ENCODE peak calls at places on chromosomes 12 and 14, in seven cellular contexts. One of them, this sample, is unnamed.

GRCh38 chr12:16588812-16589211 is 17.1 kb downstream of the LMO3 start:
- DNase-seq in AG10803: no peak
- DNase-seq in GM04503: no peak
- DNase-seq in NCI-H748 treated with DMSO at 0.1 percent for 48 hours: no peak
- DNase-seq in suprapubic skin: no peak
- DNase-seq in upper lobe of right lung: no peak
- DNase-seq in head of caudate nucleus: no peak
- DNase-seq in this sample: no peak

GRCh38 chr12:104670439-104671406 is 214.0 kb downstream of the CHST11 start:
- DNase-seq in AG10803: no peak
- DNase-seq in GM04503: no peak
- DNase-seq in NCI-H748 treated with DMSO at 0.1 percent for 48 hours: no peak
- DNase-seq in suprapubic skin: no peak
- DNase-seq in upper lobe of right lung: peak; percentile 80
- DNase-seq in head of caudate nucleus: no peak
- DNase-seq in this sample: no peak

GRCh38 chr14:67738740-67739504 is 37.2 kb downstream of the RDH12 start:
- DNase-seq in AG10803: peak; percentile 96
- DNase-seq in GM04503: peak; percentile 86
- DNase-seq in NCI-H748 treated with DMSO at 0.1 percent for 48 hours: no peak
- DNase-seq in suprapubic skin: peak; percentile 86
- DNase-seq in upper lobe of right lung: no peak
- DNase-seq in head of caudate nucleus: peak; percentile 35
- DNase-seq in this sample: no peak

GRCh38 chr12:79194595-79194994 is 330.0 kb downstream of the SYT1 start:
- DNase-seq in AG10803: no peak
- DNase-seq in GM04503: no peak
- DNase-seq in NCI-H748 treated with DMSO at 0.1 percent for 48 hours: no peak
- DNase-seq in suprapubic skin: no peak
- DNase-seq in upper lobe of right lung: no peak
- DNase-seq in head of caudate nucleus: no peak
- DNase-seq in this sample: no peak

GRCh38 chr12:18805516-18806248 is 67.8 kb downstream of the CAPZA3 start:
- DNase-seq in AG10803: no peak
- DNase-seq in GM04503: no peak
- DNase-seq in NCI-H748 treated with DMSO at 0.1 percent for 48 hours: no peak
- DNase-seq in suprapubic skin: no peak
- DNase-seq in upper lobe of right lung: no peak
- DNase-seq in head of caudate nucleus: no peak
- DNase-seq in this sample: no peak

GRCh38 chr12:18430425-18431048 is 169.2 kb downstream of the PIK3C2G start:
- DNase-seq in AG10803: peak; percentile 68
- DNase-seq in GM04503: no peak
- DNase-seq in NCI-H748 treated with DMSO at 0.1 percent for 48 hours: peak; percentile 35
- DNase-seq in suprapubic skin: no peak
- DNase-seq in upper lobe of right lung: no peak
- DNase-seq in head of caudate nucleus: no peak
- DNase-seq in this sample: peak; percentile 30

GRCh38 chr12:110122929-110123328 is 1.2 kb upstream of the IFT81 start:
- DNase-seq in AG10803: no peak
- DNase-seq in GM04503: no peak
- DNase-seq in NCI-H748 treated with DMSO at 0.1 percent for 48 hours: no peak
- DNase-seq in suprapubic skin: no peak
- DNase-seq in upper lobe of right lung: no peak
- DNase-seq in head of caudate nucleus: no peak
- DNase-seq in this sample: no peak

GRCh38 chr12:92952394-92952793 is 23.3 kb upstream of the EEA1 start:
- DNase-seq in AG10803: no peak
- DNase-seq in GM04503: no peak
- DNase-seq in NCI-H748 treated with DMSO at 0.1 percent for 48 hours: no peak
- DNase-seq in suprapubic skin: no peak
- DNase-seq in upper lobe of right lung: no peak
- DNase-seq in head of caudate nucleus: no peak
- DNase-seq in this sample: no peak

GRCh38 chr14:78985668-78986073 is 815.5 kb downstream of the NRXN3 start:
- DNase-seq in AG10803: peak; percentile 39
- DNase-seq in GM04503: no peak
- DNase-seq in NCI-H748 treated with DMSO at 0.1 percent for 48 hours: no peak
- DNase-seq in suprapubic skin: no peak
- DNase-seq in upper lobe of right lung: no peak
- DNase-seq in head of caudate nucleus: no peak
- DNase-seq in this sample: peak; percentile 19

GRCh38 chr12:18284461-18284860 is 23.1 kb downstream of the PIK3C2G start:
- DNase-seq in AG10803: no peak
- DNase-seq in GM04503: no peak
- DNase-seq in NCI-H748 treated with DMSO at 0.1 percent for 48 hours: no peak
- DNase-seq in suprapubic skin: no peak
- DNase-seq in upper lobe of right lung: no peak
- DNase-seq in head of caudate nucleus: no peak
- DNase-seq in this sample: no peak

GRCh38 chr14:68143341-68143807 is 323.8 kb downstream of the RAD51B start:
- DNase-seq in AG10803: peak; percentile 98
- DNase-seq in GM04503: peak; percentile 73
- DNase-seq in NCI-H748 treated with DMSO at 0.1 percent for 48 hours: no peak
- DNase-seq in suprapubic skin: peak; percentile 92
- DNase-seq in upper lobe of right lung: no peak
- DNase-seq in head of caudate nucleus: peak; percentile 20
- DNase-seq in this sample: no peak

GRCh38 chr12:89575405-89575804 is 49.6 kb upstream of the POC1B start:
- DNase-seq in AG10803: peak; percentile 33
- DNase-seq in GM04503: no peak
- DNase-seq in NCI-H748 treated with DMSO at 0.1 percent for 48 hours: no peak
- DNase-seq in suprapubic skin: no peak
- DNase-seq in upper lobe of right lung: no peak
- DNase-seq in head of caudate nucleus: no peak
- DNase-seq in this sample: no peak

GRCh38 chr14:65230287-65230728 is 128.0 kb upstream of the MAX start:
- DNase-seq in AG10803: no peak
- DNase-seq in GM04503: no peak
- DNase-seq in NCI-H748 treated with DMSO at 0.1 percent for 48 hours: peak; percentile 94
- DNase-seq in suprapubic skin: no peak
- DNase-seq in upper lobe of right lung: peak; percentile 73
- DNase-seq in head of caudate nucleus: peak; percentile 79
- DNase-seq in this sample: peak; percentile 68

GRCh38 chr14:96146131-96146771 is 58.4 kb upstream of the BDKRB2 start:
- DNase-seq in AG10803: peak; percentile 95
- DNase-seq in GM04503: peak; percentile 90
- DNase-seq in NCI-H748 treated with DMSO at 0.1 percent for 48 hours: no peak
- DNase-seq in suprapubic skin: no peak
- DNase-seq in upper lobe of right lung: no peak
- DNase-seq in head of caudate nucleus: peak; percentile 52
- DNase-seq in this sample: no peak

GRCh38 chr12:121905746-121906145 is 12.6 kb upstream of the CFAP251 start:
- DNase-seq in AG10803: no peak
- DNase-seq in GM04503: no peak
- DNase-seq in NCI-H748 treated with DMSO at 0.1 percent for 48 hours: no peak
- DNase-seq in suprapubic skin: no peak
- DNase-seq in upper lobe of right lung: no peak
- DNase-seq in head of caudate nucleus: no peak
- DNase-seq in this sample: no peak

GRCh38 chr12:63928305-63928704 is 83.8 kb downstream of the SRGAP1 start:
- DNase-seq in AG10803: no peak
- DNase-seq in GM04503: no peak
- DNase-seq in NCI-H748 treated with DMSO at 0.1 percent for 48 hours: no peak
- DNase-seq in suprapubic skin: no peak
- DNase-seq in upper lobe of right lung: no peak
- DNase-seq in head of caudate nucleus: no peak
- DNase-seq in this sample: no peak

GRCh38 chr12:47422656-47423055 is 283.2 kb downstream of the RPAP3 start:
- DNase-seq in AG10803: peak; percentile 67
- DNase-seq in GM04503: peak; percentile 39
- DNase-seq in NCI-H748 treated with DMSO at 0.1 percent for 48 hours: no peak
- DNase-seq in suprapubic skin: no peak
- DNase-seq in upper lobe of right lung: no peak
- DNase-seq in head of caudate nucleus: no peak
- DNase-seq in this sample: no peak

GRCh38 chr12:26854028-26854387 is 21.0 kb upstream of the ITPR2 start:
- DNase-seq in AG10803: no peak
- DNase-seq in GM04503: no peak
- DNase-seq in NCI-H748 treated with DMSO at 0.1 percent for 48 hours: no peak
- DNase-seq in suprapubic skin: no peak
- DNase-seq in upper lobe of right lung: no peak
- DNase-seq in head of caudate nucleus: no peak
- DNase-seq in this sample: no peak

GRCh38 chr14:68668531-68668930 is 124.3 kb downstream of the ZFP36L1 start:
- DNase-seq in AG10803: no peak
- DNase-seq in GM04503: no peak
- DNase-seq in NCI-H748 treated with DMSO at 0.1 percent for 48 hours: no peak
- DNase-seq in suprapubic skin: peak; percentile 61
- DNase-seq in upper lobe of right lung: peak; percentile 21
- DNase-seq in head of caudate nucleus: no peak
- DNase-seq in this sample: no peak

GRCh38 chr12:93441111-93441616 is 583 bp downstream of the UBE2N start:
- DNase-seq in AG10803: no peak
- DNase-seq in GM04503: no peak
- DNase-seq in NCI-H748 treated with DMSO at 0.1 percent for 48 hours: no peak
- DNase-seq in suprapubic skin: no peak
- DNase-seq in upper lobe of right lung: peak; percentile 77
- DNase-seq in head of caudate nucleus: peak; percentile 26
- DNase-seq in this sample: peak; percentile 68

GRCh38 chr12:76024102-76024781 is 7.3 kb downstream of the PHLDA1 start:
- DNase-seq in AG10803: no peak
- DNase-seq in GM04503: no peak
- DNase-seq in NCI-H748 treated with DMSO at 0.1 percent for 48 hours: no peak
- DNase-seq in suprapubic skin: no peak
- DNase-seq in upper lobe of right lung: no peak
- DNase-seq in head of caudate nucleus: no peak
- DNase-seq in this sample: no peak

GRCh38 chr12:108333898-108334699 is 5.0 kb downstream of the CMKLR1 start:
- DNase-seq in AG10803: peak; percentile 41
- DNase-seq in GM04503: peak; percentile 11
- DNase-seq in NCI-H748 treated with DMSO at 0.1 percent for 48 hours: no peak
- DNase-seq in suprapubic skin: no peak
- DNase-seq in upper lobe of right lung: no peak
- DNase-seq in head of caudate nucleus: no peak
- DNase-seq in this sample: no peak

GRCh38 chr12:3679831-3680230 is 73.1 kb downstream of the CRACR2A start:
- DNase-seq in AG10803: no peak
- DNase-seq in GM04503: no peak
- DNase-seq in NCI-H748 treated with DMSO at 0.1 percent for 48 hours: no peak
- DNase-seq in suprapubic skin: no peak
- DNase-seq in upper lobe of right lung: no peak
- DNase-seq in head of caudate nucleus: no peak
- DNase-seq in this sample: no peak

GRCh38 chr12:12561305-12562015 is 1.2 kb downstream of the DUSP16 start:
- DNase-seq in AG10803: peak; percentile 54
- DNase-seq in GM04503: no peak
- DNase-seq in NCI-H748 treated with DMSO at 0.1 percent for 48 hours: no peak
- DNase-seq in suprapubic skin: peak; percentile 89
- DNase-seq in upper lobe of right lung: peak; percentile 84
- DNase-seq in head of caudate nucleus: peak; percentile 70
- DNase-seq in this sample: peak; percentile 75

GRCh38 chr14:37592288-37593274 is 2.5 kb downstream of the FOXA1 start:
- DNase-seq in AG10803: no peak
- DNase-seq in GM04503: no peak
- DNase-seq in NCI-H748 treated with DMSO at 0.1 percent for 48 hours: peak; percentile 56
- DNase-seq in suprapubic skin: no peak
- DNase-seq in upper lobe of right lung: peak; percentile 73
- DNase-seq in head of caudate nucleus: no peak
- DNase-seq in this sample: no peak

GRCh38 chr14:96364911-96365310 is 1.6 kb downstream of the GSKIP start:
- DNase-seq in AG10803: no peak
- DNase-seq in GM04503: no peak
- DNase-seq in NCI-H748 treated with DMSO at 0.1 percent for 48 hours: no peak
- DNase-seq in suprapubic skin: no peak
- DNase-seq in upper lobe of right lung: no peak
- DNase-seq in head of caudate nucleus: no peak
- DNase-seq in this sample: no peak